ENCODE peak calls at places on chromosomes 16 and 17, in eight cellular contexts. K is fibroblast of lung; H is A549; D is cardiac muscle cell; Q is RWPE2; M is GM23338; U is adrenal gland; V is CD8-positive, alpha-beta memory T cell. W is an unnamed sample. For H3K4me1, the result is how much of the 10 kb centered on the place peaks cover.

GRCh38 chr16:50697881-50698767 is 4.7 kb downstream of the NOD2 start:
- DNase-seq in V (peak), Q (no peak), K (peak), H (no peak), D (peak), M (no peak), U (peak), W (peak)

GRCh38 chr16:11597268-11597690 is 10.6 kb upstream of the LITAF start:
- DNase-seq in U (peak), H (peak), K (peak), V (no peak), Q (no peak), M (no peak), D (no peak), W (peak)

GRCh38 chr16:74667215-74667765 is 613 bp upstream of the RFWD3 start:
- DNase-seq in V (no peak), M (peak), Q (no peak), H (peak), U (peak), D (peak), K (peak), W (peak)

GRCh38 chr17:8832711-8833352 is 33.7 kb upstream of the MFSD6L start:
- DNase-seq in H (peak), K (no peak), U (no peak), V (peak), Q (no peak), M (peak), D (no peak), W (no peak)

GRCh38 chr17:260944-261343 is 79.5 kb upstream of the DOC2B start:
- DNase-seq in K (no peak), V (no peak), U (peak), D (no peak), H (no peak), M (no peak), Q (peak), W (peak)

GRCh38 chr17:40312893-40313659 is 4.1 kb downstream of the RARA start:
- DNase-seq in K (no peak), V (no peak), Q (no peak), D (no peak), M (no peak), U (no peak), H (no peak), W (no peak)

GRCh38 chr17:14325618-14326167 is 24.8 kb downstream of the HS3ST3B1 start:
- DNase-seq in Q (no peak), U (no peak), K (no peak), M (no peak), D (no peak), H (no peak), V (no peak), W (no peak)

GRCh38 chr17:7418472-7419152 is 1.5 kb upstream of the SPEM1 start:
- DNase-seq in M (no peak), H (no peak), D (no peak), K (no peak), Q (no peak), U (no peak), V (no peak), W (no peak)

GRCh38 chr16:68790130-68790761 is 53.1 kb upstream of the TANGO6 start:
- DNase-seq in Q (peak), U (no peak), K (peak), M (peak), H (peak), V (no peak), D (peak), W (peak)

GRCh38 chr16:70800306-70800705 is 652 bp downstream of the VAC14 start:
- DNase-seq in K (no peak), V (no peak), M (peak), D (no peak), H (no peak), Q (no peak), U (no peak), W (no peak)

GRCh38 chr16:88599092-88599733 is 29.0 kb downstream of the ZC3H18 start:
- DNase-seq in Q (no peak), U (peak), V (no peak), M (no peak), K (no peak), H (no peak), D (peak), W (no peak)

GRCh38 chr17:82917656-82918345 is 78.0 kb upstream of the ZNF750 start:
- DNase-seq in V (peak), K (no peak), U (peak), H (no peak), M (peak), D (peak), Q (no peak), W (no peak)

GRCh38 chr17:6066183-6066948 is 3.8 kb upstream of the WSCD1 start:
- DNase-seq in M (no peak), V (no peak), Q (no peak), H (peak), U (no peak), K (peak), D (no peak), W (peak)

GRCh38 chr17:56121661-56122060 is 31.6 kb upstream of the ANKFN1 start:
- DNase-seq in H (no peak), D (no peak), Q (no peak), K (no peak), U (no peak), M (peak), V (no peak), W (no peak)

GRCh38 chr17:56598471-56598870 is 5.0 kb downstream of the NOG start:
- DNase-seq in D (no peak), V (no peak), U (no peak), M (peak), Q (no peak), K (peak), H (no peak), W (peak)

GRCh38 chr16:83433201-83433600 is 374.6 kb upstream of the HSBP1 start:
- DNase-seq in Q (no peak), M (no peak), U (no peak), H (no peak), D (no peak), V (no peak), K (peak), W (no peak)

GRCh38 chr16:50207652-50208051 is 54.5 kb downstream of the TENT4B start:
- DNase-seq in M (no peak), U (no peak), Q (no peak), D (peak), H (no peak), K (peak), V (no peak), W (no peak)

GRCh38 chr17:67717192-67717623 is 528 bp upstream of the NOL11 start:
- DNase-seq in H (no peak), K (no peak), D (no peak), Q (no peak), U (no peak), M (peak), V (no peak), W (no peak)

GRCh38 chr17:44310612-44311376 is 2.4 kb downstream of the RUNDC3A start:
- DNase-seq in V (no peak), D (no peak), Q (no peak), H (no peak), K (no peak), U (no peak), M (no peak), W (no peak)

GRCh38 chr17:58047751-58048150 is 35.5 kb upstream of the DYNLL2 start:
- DNase-seq in V (no peak), H (no peak), D (no peak), M (no peak), K (no peak), Q (no peak), U (no peak), W (no peak)

GRCh38 chr17:77316191-77316641 is 175.4 kb downstream of the SEC14L1 start:
- DNase-seq in K (peak), D (peak), M (peak), H (peak), U (peak), V (no peak), Q (peak), W (no peak)

GRCh38 chr16:16083421-16084156 is 134.2 kb downstream of the ABCC1 start:
- DNase-seq in H (peak), Q (no peak), K (peak), U (no peak), D (peak), M (no peak), V (no peak), W (no peak)

GRCh38 chr17:75032896-75033294 is 13.9 kb downstream of the ATP5PD start:
- DNase-seq in K (no peak), M (no peak), U (peak), Q (no peak), H (peak), D (peak), V (no peak), W (no peak)

GRCh38 chr16:17657037-17657436 is 186.3 kb upstream of the XYLT1 start:
- DNase-seq in M (peak), D (no peak), H (no peak), Q (no peak), K (no peak), U (no peak), V (no peak), W (no peak)

GRCh38 chr17:8470447-8471047 is 34.9 kb downstream of the NDEL1 start:
- DNase-seq in V (no peak), U (peak), Q (no peak), H (no peak), M (no peak), D (peak), K (peak), W (no peak)

GRCh38 chr16:11180489-11180888 is 75.5 kb downstream of the SOCS1 start:
- DNase-seq in U (no peak), D (no peak), V (no peak), K (no peak), H (no peak), Q (no peak), M (no peak), W (no peak)

GRCh38 chr16:69773255-69773947 is 11.3 kb downstream of the WWP2 start:
- DNase-seq in M (no peak), D (no peak), U (no peak), H (no peak), K (peak), V (no peak), Q (no peak), W (no peak)

GRCh38 chr16:82043680-82044584 is 8.9 kb downstream of the HSD17B2 start:
- DNase-seq in D (peak), U (no peak), H (no peak), Q (no peak), V (no peak), K (peak), M (no peak), W (peak)

GRCh38 chr16:3058173-3059030 is 7.0 kb upstream of the IL32 start:
- DNase-seq in V (peak), H (peak), U (no peak), M (peak), D (peak), Q (no peak), K (no peak), W (peak)

GRCh38 chr16:28112908-28113307 is 49.4 kb upstream of the GSG1L start:
- DNase-seq in M (no peak), D (no peak), K (no peak), H (no peak), U (no peak), V (no peak), Q (no peak), W (no peak)

GRCh38 chr17:38658741-38659345 is 15.9 kb downstream of the EPOP start:
- DNase-seq in K (no peak), U (no peak), H (no peak), V (no peak), D (no peak), Q (no peak), M (no peak), W (no peak)

GRCh38 chr17:58686980-58687379 is 4.9 kb downstream of the TEX14 start:
- DNase-seq in M (no peak), D (no peak), V (no peak), K (no peak), Q (no peak), H (no peak), U (no peak), W (no peak)

GRCh38 chr17:45043268-45043681 is 8.2 kb downstream of the DCAKD start:
- DNase-seq in M (no peak), H (no peak), K (no peak), V (no peak), U (peak), Q (no peak), D (no peak), W (no peak)

GRCh38 chr17:50213026-50214015 is 11.9 kb upstream of the COL1A1 start:
- DNase-seq in M (peak), V (no peak), U (no peak), H (peak), D (no peak), K (no peak), Q (peak), W (peak)

GRCh38 chr17:65876985-65877384 is 314.9 kb downstream of the CEP112 start:
- DNase-seq in V (no peak), Q (no peak), D (no peak), H (no peak), U (no peak), M (no peak), K (no peak), W (no peak)

DNA sequence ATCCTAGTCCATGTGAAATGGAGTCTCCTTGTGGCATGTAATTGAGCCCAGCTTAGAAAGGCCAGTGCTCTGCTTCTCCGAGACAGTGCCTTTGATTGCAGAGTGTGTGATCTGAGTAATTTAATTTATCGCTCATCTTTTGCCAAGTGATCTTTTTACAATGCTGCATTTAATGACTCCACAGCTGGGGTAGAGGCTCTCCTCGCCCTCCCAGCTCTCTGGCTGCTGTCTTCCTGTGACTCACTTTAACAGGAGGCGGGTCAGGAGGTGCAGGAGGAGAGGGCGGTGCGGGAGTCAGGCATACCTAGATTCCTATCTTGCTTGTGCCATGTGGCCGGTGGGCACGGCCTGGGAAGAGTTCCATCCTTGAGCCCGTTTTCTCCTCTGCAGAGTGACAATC is 113.4 kb upstream of the FOXF1 start:
- DNase-seq in U (no peak), K (peak), V (no peak), H (no peak), Q (no peak), M (no peak), D (peak), W (peak)
- H3K4me1 ChIP-seq in U (under half), K (under half), V (under half), H (under half), Q (under half), M (under half), D (under half), W (half or more)

GRCh38 chr16:5309946-5310611 is 212.5 kb upstream of the EEF2KMT start:
- DNase-seq in M (no peak), Q (no peak), H (no peak), K (no peak), D (no peak), U (no peak), V (no peak), W (no peak)

GRCh38 chr16:5314377-5314776 is 216.8 kb upstream of the EEF2KMT start:
- DNase-seq in Q (no peak), H (no peak), M (no peak), D (no peak), K (no peak), U (no peak), V (no peak), W (no peak)

GRCh38 chr16:5319799-5320198 is 222.2 kb upstream of the EEF2KMT start:
- DNase-seq in H (no peak), D (no peak), M (no peak), V (no peak), Q (no peak), K (no peak), U (no peak), W (no peak)

GRCh38 chr16:5315914-5316313 is 218.3 kb upstream of the EEF2KMT start:
- DNase-seq in D (no peak), V (no peak), U (no peak), K (no peak), Q (no peak), M (no peak), H (no peak), W (no peak)
- H3K4me1 ChIP-seq in D (under half), V (under half), U (under half), K (under half), Q (under half), M (under half), H (under half), W (under half)

GRCh38 chr17:47660064-47660492 is 10.4 kb downstream of the KPNB1 start:
- DNase-seq in U (no peak), D (no peak), V (no peak), K (no peak), Q (no peak), M (no peak), H (no peak), W (no peak)
- H3K4me1 ChIP-seq in U (under half), D (under half), V (under half), K (under half), Q (under half), M (under half), H (under half), W (under half)

GRCh38 chr16:84724619-84725307 is 25.0 kb downstream of the USP10 start:
- DNase-seq in K (peak), D (no peak), V (no peak), M (no peak), H (no peak), U (no peak), Q (no peak), W (peak)

GRCh38 chr16:84726079-84726669 is 26.4 kb downstream of the USP10 start:
- DNase-seq in D (peak), H (peak), U (peak), Q (peak), V (peak), M (peak), K (peak), W (peak)

GRCh38 chr16:84720180-84720579 is 20.4 kb downstream of the USP10 start:
- DNase-seq in U (peak), V (no peak), H (no peak), D (no peak), K (no peak), M (no peak), Q (no peak), W (no peak)

GRCh38 chr16:84725481-84726078 is 25.8 kb downstream of the USP10 start:
- DNase-seq in U (no peak), V (no peak), D (no peak), Q (no peak), M (no peak), K (no peak), H (no peak), W (no peak)

DNA sequence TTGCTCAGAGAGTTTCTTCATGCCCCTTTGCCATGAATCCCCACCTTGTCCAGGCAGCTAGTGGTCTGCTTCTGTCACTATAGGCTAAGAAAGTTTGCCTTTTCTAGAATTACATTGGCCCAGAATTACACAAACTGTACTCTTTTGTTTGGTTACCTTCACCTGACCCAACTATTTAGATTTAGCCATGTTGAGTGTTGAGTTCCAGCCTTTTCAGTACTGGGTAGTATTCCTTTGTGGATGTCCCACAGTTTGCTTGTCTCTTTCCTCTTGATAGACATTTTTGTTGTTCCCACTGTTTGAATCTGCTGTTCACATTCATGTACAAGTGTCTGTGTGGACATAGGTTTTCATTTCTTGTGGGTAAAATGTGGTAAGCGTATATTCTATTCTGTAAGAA is 22.3 kb downstream of the USP10 start:
- DNase-seq in H (no peak), M (no peak), V (no peak), K (no peak), Q (no peak), U (no peak), D (no peak), W (no peak)
- H3K4me1 ChIP-seq in H (under half), M (half or more), V (under half), K (under half), Q (half or more), U (half or more), D (under half), W (under half)

DNA sequence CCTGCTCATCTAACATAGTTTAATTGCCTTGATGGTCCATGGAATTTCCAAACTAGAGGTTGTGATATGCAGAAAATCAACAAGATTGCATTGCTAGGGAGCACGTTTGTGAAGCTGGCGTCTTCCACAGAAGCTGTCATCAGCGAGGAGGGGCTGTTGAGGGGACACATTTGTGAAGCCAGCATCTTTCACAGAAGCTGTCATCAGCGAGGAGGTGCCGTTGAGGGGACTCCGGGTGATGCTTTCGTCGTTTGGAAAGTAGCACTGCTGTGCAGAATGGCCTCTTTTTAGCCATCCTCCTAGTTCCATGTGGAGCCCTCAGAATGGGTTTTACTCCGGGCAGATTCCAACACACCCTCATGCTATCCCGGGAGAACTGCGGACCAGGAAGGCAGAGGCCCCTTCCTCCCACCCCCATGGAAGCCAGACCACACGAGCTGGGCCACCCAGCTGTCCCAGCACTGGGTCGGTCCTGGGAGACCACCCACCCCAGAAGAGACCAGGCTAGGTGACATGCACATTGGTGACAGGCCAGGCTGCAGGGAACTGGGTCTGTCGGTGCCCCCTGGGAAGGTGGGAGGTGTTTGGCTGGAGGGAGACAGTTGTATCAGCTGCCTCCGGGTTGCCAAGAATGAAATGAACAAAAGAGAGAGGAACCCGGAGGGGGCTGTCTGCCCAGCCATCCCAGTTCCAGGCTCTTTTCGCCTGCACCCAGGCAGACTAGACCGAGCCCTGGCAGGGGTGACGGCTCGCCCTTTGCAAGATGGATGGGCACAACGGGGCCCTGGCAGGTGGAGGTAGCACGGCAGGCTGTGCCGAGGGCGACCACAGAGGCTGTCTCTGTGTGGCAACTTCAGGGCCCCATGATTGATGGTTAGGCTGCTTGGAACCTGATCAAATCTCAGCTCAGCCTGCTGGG is 119.4 kb upstream of the CHMP6 start:
- DNase-seq in M (no peak), U (no peak), D (no peak), V (no peak), K (no peak), H (no peak), Q (peak), W (no peak)
- H3K4me1 ChIP-seq in M (under half), U (under half), D (under half), V (under half), K (under half), H (under half), Q (under half), W (under half)

GRCh38 chr17:28404461-28404811 is 1.6 kb downstream of the SLC46A1 start:
- DNase-seq in D (no peak), V (no peak), Q (no peak), M (no peak), H (no peak), K (no peak), U (no peak), W (no peak)
- H3K4me1 ChIP-seq in D (under half), V (under half), Q (under half), M (half or more), H (under half), K (under half), U (under half), W (under half)

GRCh38 chr16:4327782-4328579 is 12.1 kb downstream of the GLIS2 start:
- DNase-seq in Q (peak), H (no peak), V (no peak), M (peak), U (peak), D (peak), K (peak), W (peak)
- H3K4me1 ChIP-seq in Q (under half), H (half or more), V (under half), M (under half), U (half or more), D (under half), K (under half), W (under half)

DNA sequence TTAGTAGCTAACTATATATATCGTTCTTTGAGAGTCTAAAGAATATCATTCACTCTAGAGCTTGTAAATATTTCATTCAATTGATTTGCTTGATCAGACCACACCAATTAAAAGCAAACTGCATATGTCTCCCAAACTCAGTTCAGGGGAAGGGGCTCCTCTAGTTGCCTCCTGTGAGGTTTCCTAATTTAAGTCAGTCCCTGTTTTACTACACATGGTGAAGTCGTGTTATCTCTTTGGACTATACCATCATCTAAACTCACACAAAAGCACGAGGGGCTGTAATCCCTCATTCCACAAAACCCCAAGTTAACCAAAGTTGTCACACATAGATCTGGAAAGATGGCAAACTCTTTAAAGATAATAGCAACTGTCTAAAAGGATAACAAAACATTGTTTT is 11.6 kb downstream of the NACA2 start:
- DNase-seq in K (no peak), Q (no peak), H (no peak), D (no peak), V (no peak), M (no peak), U (no peak), W (no peak)
- H3K4me1 ChIP-seq in K (under half), Q (under half), H (under half), D (under half), V (under half), M (under half), U (under half), W (under half)

W was measured in SJSA1.